ENCODE peak calls at places on chromosomes 16 and 17, in six cellular contexts. Z is astrocyte of the spinal cord, U is dorsolateral prefrontal cortex, W is fibroblast of villous mesenchyme, A is HFFc6, G is foreskin fibroblast. D is an unnamed sample.

GRCh38 chr16:53099318-53100130 is 44.7 kb downstream of the CHD9 start:
- DNase-seq in Z (peak; percentile 95), U (peak; percentile 83), W (peak; percentile 94), A (peak; percentile 81), G (peak; percentile 96), D (no peak)

GRCh38 chr17:41444640-41445039 is 3.9 kb upstream of the KRT38 start:
- DNase-seq in Z (no peak), U (no peak), W (no peak), A (no peak), G (no peak), D (no peak)

GRCh38 chr16:66273644-66274334 is 92.7 kb upstream of the CDH5 start:
- DNase-seq in Z (peak; percentile 45), U (no peak), W (peak; percentile 22), A (peak; percentile 42), G (peak; percentile 45), D (no peak)

GRCh38 chr16:19488213-19488640 is 33.7 kb downstream of the GDE1 start:
- DNase-seq in Z (no peak), U (no peak), W (no peak), A (no peak), G (no peak), D (no peak)

GRCh38 chr17:6546069-6546718 is 10.2 kb downstream of the PITPNM3 start:
- DNase-seq in Z (peak; percentile 77), U (no peak), W (no peak), A (peak; percentile 28), G (no peak), D (no peak)

GRCh38 chr16:84829168-84829965 is 9.6 kb downstream of the CRISPLD2 start:
- DNase-seq in Z (peak; percentile 93), U (no peak), W (peak; percentile 96), A (peak; percentile 84), G (peak; percentile 90), D (peak; percentile 79)

GRCh38 chr16:1972490-1972877 is 631 bp downstream of the TBL3 start:
- DNase-seq in Z (no peak), U (no peak), W (no peak), A (no peak), G (peak; percentile 69), D (no peak)

GRCh38 chr16:50881953-50882352 is 140.1 kb downstream of the CYLD start:
- DNase-seq in Z (no peak), U (no peak), W (no peak), A (no peak), G (no peak), D (no peak)

GRCh38 chr16:53083123-53083522 is 28.3 kb downstream of the CHD9 start:
- DNase-seq in Z (no peak), U (no peak), W (peak; percentile 51), A (peak; percentile 47), G (peak; percentile 29), D (no peak)

GRCh38 chr17:16282522-16282921 is 65.5 kb downstream of the PIGL start:
- DNase-seq in Z (peak; percentile 88), U (no peak), W (peak; percentile 76), A (peak; percentile 90), G (peak; percentile 88), D (peak; percentile 66)

GRCh38 chr16:8959921-8960787 is 3.6 kb downstream of the USP7 start:
- DNase-seq in Z (no peak), U (no peak), W (peak; percentile 37), A (no peak), G (peak; percentile 40), D (no peak)

GRCh38 chr17:63927464-63928171 is 4.5 kb downstream of the CD79B start:
- DNase-seq in Z (no peak), U (no peak), W (no peak), A (no peak), G (no peak), D (no peak)

GRCh38 chr16:47142469-47143328 is 1.0 kb downstream of the NETO2 start:
- DNase-seq in Z (peak; percentile 63), U (no peak), W (peak; percentile 51), A (peak; percentile 10), G (peak; percentile 57), D (no peak)

GRCh38 chr16:84050316-84050715 is 7.7 kb upstream of the SLC38A8 start:
- DNase-seq in Z (no peak), U (no peak), W (no peak), A (no peak), G (no peak), D (no peak)

GRCh38 chr17:17840751-17841591 is 4.2 kb upstream of the SREBF1 start:
- DNase-seq in Z (peak; percentile 50), U (peak; percentile 61), W (peak; percentile 53), A (no peak), G (peak; percentile 65), D (no peak)

GRCh38 chr16:89173629-89173921 is 2.0 kb downstream of the CDH15 start:
- DNase-seq in Z (no peak), U (no peak), W (no peak), A (no peak), G (no peak), D (no peak)

GRCh38 chr16:67936124-67936875 is at the start of gene PSMB10:
- DNase-seq in Z (peak; percentile 71), U (peak; percentile 50), W (peak; percentile 85), A (no peak), G (peak; percentile 80), D (no peak)

GRCh38 chr17:41394254-41395016 is 3.0 kb downstream of the KRT31 start:
- DNase-seq in Z (no peak), U (no peak), W (no peak), A (no peak), G (no peak), D (no peak)

GRCh38 chr17:29870836-29871430 is 59.1 kb downstream of the SSH2 start:
- DNase-seq in Z (no peak), U (no peak), W (no peak), A (no peak), G (no peak), D (no peak)

GRCh38 chr17:58308985-58309917 is 19.3 kb downstream of the TSPOAP1 start:
- DNase-seq in Z (no peak), U (no peak), W (no peak), A (no peak), G (no peak), D (no peak)

GRCh38 chr17:83200231-83200699 is 120.9 kb downstream of the METRNL start:
- DNase-seq in Z (peak; percentile 52), U (no peak), W (no peak), A (no peak), G (peak; percentile 71), D (no peak)

GRCh38 chr17:67386965-67387551 is 10.0 kb downstream of the PITPNC1 start:
- DNase-seq in Z (peak; percentile 58), U (peak; percentile 43), W (peak; percentile 35), A (peak; percentile 37), G (peak; percentile 72), D (no peak)

GRCh38 chr17:28365487-28365886 is 488 bp upstream of the SEBOX start:
- DNase-seq in Z (no peak), U (no peak), W (no peak), A (no peak), G (no peak), D (no peak)

GRCh38 chr17:79650861-79651260 is 40.0 kb upstream of the RBFOX3 start:
- DNase-seq in Z (no peak), U (no peak), W (no peak), A (no peak), G (no peak), D (no peak)

GRCh38 chr16:19163215-19163614 is 4.8 kb upstream of the SYT17 start:
- DNase-seq in Z (no peak), U (no peak), W (no peak), A (no peak), G (no peak), D (no peak)

GRCh38 chr16:66025751-66026150 is 340.7 kb upstream of the CDH5 start:
- DNase-seq in Z (no peak), U (no peak), W (no peak), A (no peak), G (no peak), D (no peak)

GRCh38 chr17:32596666-32597065 is 109.9 kb downstream of the CDK5R1 start:
- DNase-seq in Z (peak; percentile 19), U (no peak), W (no peak), A (no peak), G (peak; percentile 4), D (no peak)

GRCh38 chr16:50878966-50879615 is 137.2 kb downstream of the CYLD start:
- DNase-seq in Z (no peak), U (no peak), W (no peak), A (no peak), G (no peak), D (no peak)

GRCh38 chr17:64402469-64402868 is 11.8 kb upstream of the PECAM1 start:
- DNase-seq in Z (no peak), U (no peak), W (no peak), A (no peak), G (no peak), D (no peak)

GRCh38 chr16:23940111-23940510 is 104.3 kb downstream of the PRKCB start:
- DNase-seq in Z (no peak), U (no peak), W (no peak), A (no peak), G (no peak), D (no peak)

GRCh38 chr16:1211451-1212268 is 13.4 kb downstream of the TPSG1 start:
- DNase-seq in Z (no peak), U (no peak), W (no peak), A (no peak), G (no peak), D (no peak)

GRCh38 chr16:29807426-29808218 is 1.3 kb downstream of the MAZ start:
- DNase-seq in Z (peak; percentile 96), U (peak; percentile 85), W (peak; percentile 96), A (peak; percentile 92), G (peak; percentile 97), D (peak; percentile 76)
- TF ChIP-seq CTCF in Z (peak; percentile 68), U (no peak), W (peak; percentile 54), A (peak; percentile 77), G (peak; percentile 56), D (peak; percentile 62)

DNA sequence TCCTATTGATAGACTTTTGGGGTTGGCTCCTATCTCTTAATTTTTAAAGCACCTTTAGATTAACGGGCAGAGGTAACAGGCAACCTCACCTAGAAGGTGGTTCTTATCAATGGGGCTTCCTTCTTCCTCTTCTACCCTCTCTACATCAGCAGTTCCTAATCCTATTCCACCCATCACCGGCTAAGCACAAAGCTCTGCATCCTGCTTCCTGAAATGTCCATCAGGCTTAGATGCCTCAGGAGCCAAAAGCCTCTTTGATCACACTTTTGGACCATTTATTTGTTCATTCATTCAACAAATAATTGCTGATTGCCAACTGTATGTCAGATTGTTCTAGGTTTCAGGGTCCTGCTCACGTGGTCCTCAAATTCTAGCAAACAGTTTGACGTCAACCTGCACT is 586.0 kb downstream of the TOX3 start:
- DNase-seq in Z (no peak), U (no peak), W (no peak), A (no peak), G (no peak), D (no peak)
- TF ChIP-seq CTCF in Z (no peak), U (no peak), W (no peak), A (no peak), G (no peak), D (no peak)

GRCh38 chr17:11264183-11264871 is 23.3 kb downstream of the SHISA6 start:
- DNase-seq in Z (no peak), U (no peak), W (no peak), A (no peak), G (no peak), D (no peak)
- TF ChIP-seq CTCF in Z (no peak), U (no peak), W (peak; percentile 13), A (peak; percentile 48), G (no peak), D (no peak)

GRCh38 chr17:74978240-74978639 is 5.7 kb upstream of the HID1 start:
- DNase-seq in Z (no peak), U (no peak), W (no peak), A (no peak), G (no peak), D (no peak)
- TF ChIP-seq CTCF in Z (no peak), U (no peak), W (no peak), A (no peak), G (no peak), D (no peak)